ENCODE peak calls at places on chromosomes 3 and 15, in seven cellular contexts. One of them, this sample, is unnamed.
A peak's percentile ranks its signal among the peaks of the same experiment; 100 is the strongest.

GRCh38 chr15:90862964-90863721 is 5.2 kb upstream of the FURIN start:
- DNase-seq in astrocyte of the spinal cord: no peak
- DNase-seq in SJCRH30: no peak
- DNase-seq in CD8-positive, alpha-beta memory T cell: no peak
- DNase-seq in fibroblast of mammary gland: no peak
- DNase-seq in GM23338: no peak
- DNase-seq in fibroblast of lung: no peak
- DNase-seq in this sample: no peak

GRCh38 chr3:142975316-142975995 is 12.0 kb upstream of the PAQR9 start:
- DNase-seq in astrocyte of the spinal cord: no peak
- DNase-seq in SJCRH30: no peak
- DNase-seq in CD8-positive, alpha-beta memory T cell: no peak
- DNase-seq in fibroblast of mammary gland: no peak
- DNase-seq in GM23338: peak; percentile 64
- DNase-seq in fibroblast of lung: no peak
- DNase-seq in this sample: no peak

GRCh38 chr3:195095704-195096036 is 175.3 kb downstream of the XXYLT1 start:
- DNase-seq in astrocyte of the spinal cord: peak; percentile 32
- DNase-seq in SJCRH30: no peak
- DNase-seq in CD8-positive, alpha-beta memory T cell: peak; percentile 11
- DNase-seq in fibroblast of mammary gland: peak; percentile 41
- DNase-seq in GM23338: no peak
- DNase-seq in fibroblast of lung: peak; percentile 38
- DNase-seq in this sample: no peak

GRCh38 chr15:48244923-48245322 is 38.8 kb downstream of the SLC12A1 start:
- DNase-seq in astrocyte of the spinal cord: no peak
- DNase-seq in SJCRH30: no peak
- DNase-seq in CD8-positive, alpha-beta memory T cell: no peak
- DNase-seq in fibroblast of mammary gland: peak; percentile 72
- DNase-seq in GM23338: no peak
- DNase-seq in fibroblast of lung: peak; percentile 6
- DNase-seq in this sample: no peak

GRCh38 chr3:155282416-155283091 is 10.9 kb downstream of the STRIT1 start:
- DNase-seq in astrocyte of the spinal cord: peak; percentile 80
- DNase-seq in SJCRH30: no peak
- DNase-seq in CD8-positive, alpha-beta memory T cell: no peak
- DNase-seq in fibroblast of mammary gland: peak; percentile 74
- DNase-seq in GM23338: no peak
- DNase-seq in fibroblast of lung: peak; percentile 63
- DNase-seq in this sample: no peak

GRCh38 chr15:78850926-78851600 is 21.6 kb upstream of the MORF4L1 start:
- DNase-seq in astrocyte of the spinal cord: no peak
- DNase-seq in SJCRH30: no peak
- DNase-seq in CD8-positive, alpha-beta memory T cell: no peak
- DNase-seq in fibroblast of mammary gland: no peak
- DNase-seq in GM23338: peak; percentile 50
- DNase-seq in fibroblast of lung: no peak
- DNase-seq in this sample: no peak

GRCh38 chr3:139939681-139940190 is 4.8 kb downstream of the CLSTN2 start:
- DNase-seq in astrocyte of the spinal cord: no peak
- DNase-seq in SJCRH30: no peak
- DNase-seq in CD8-positive, alpha-beta memory T cell: no peak
- DNase-seq in fibroblast of mammary gland: no peak
- DNase-seq in GM23338: no peak
- DNase-seq in fibroblast of lung: no peak
- DNase-seq in this sample: no peak

GRCh38 chr15:58690703-58691102 is 58.8 kb downstream of the ADAM10 start:
- DNase-seq in astrocyte of the spinal cord: no peak
- DNase-seq in SJCRH30: no peak
- DNase-seq in CD8-positive, alpha-beta memory T cell: no peak
- DNase-seq in fibroblast of mammary gland: no peak
- DNase-seq in GM23338: no peak
- DNase-seq in fibroblast of lung: no peak
- DNase-seq in this sample: no peak

GRCh38 chr3:5304789-5305680 is 117.5 kb downstream of the EDEM1 start:
- DNase-seq in astrocyte of the spinal cord: peak; percentile 57
- DNase-seq in SJCRH30: peak; percentile 23
- DNase-seq in CD8-positive, alpha-beta memory T cell: no peak
- DNase-seq in fibroblast of mammary gland: peak; percentile 56
- DNase-seq in GM23338: peak; percentile 36
- DNase-seq in fibroblast of lung: peak; percentile 33
- DNase-seq in this sample: peak; percentile 46

GRCh38 chr3:115790759-115791158 is 167.4 kb downstream of the GAP43 start:
- DNase-seq in astrocyte of the spinal cord: peak; percentile 98
- DNase-seq in SJCRH30: peak; percentile 53
- DNase-seq in CD8-positive, alpha-beta memory T cell: peak; percentile 76
- DNase-seq in fibroblast of mammary gland: peak; percentile 99
- DNase-seq in GM23338: no peak
- DNase-seq in fibroblast of lung: peak; percentile 100
- DNase-seq in this sample: no peak

GRCh38 chr3:128424508-128425069 is 42.1 kb downstream of the DNAJB8 start:
- DNase-seq in astrocyte of the spinal cord: peak; percentile 84
- DNase-seq in SJCRH30: no peak
- DNase-seq in CD8-positive, alpha-beta memory T cell: no peak
- DNase-seq in fibroblast of mammary gland: peak; percentile 74
- DNase-seq in GM23338: no peak
- DNase-seq in fibroblast of lung: peak; percentile 57
- DNase-seq in this sample: no peak

GRCh38 chr15:100766225-100767001 is 113.2 kb upstream of the ALDH1A3 start:
- DNase-seq in astrocyte of the spinal cord: no peak
- DNase-seq in SJCRH30: peak; percentile 94
- DNase-seq in CD8-positive, alpha-beta memory T cell: no peak
- DNase-seq in fibroblast of mammary gland: peak; percentile 37
- DNase-seq in GM23338: no peak
- DNase-seq in fibroblast of lung: no peak
- DNase-seq in this sample: no peak

GRCh38 chr15:76339302-76340197 is 3.0 kb downstream of the ISL2 start:
- DNase-seq in astrocyte of the spinal cord: peak; percentile 42
- DNase-seq in SJCRH30: no peak
- DNase-seq in CD8-positive, alpha-beta memory T cell: no peak
- DNase-seq in fibroblast of mammary gland: no peak
- DNase-seq in GM23338: peak; percentile 60
- DNase-seq in fibroblast of lung: no peak
- DNase-seq in this sample: no peak

GRCh38 chr15:73751481-73751880 is 1.7 kb downstream of the INSYN1 start:
- DNase-seq in astrocyte of the spinal cord: no peak
- DNase-seq in SJCRH30: no peak
- DNase-seq in CD8-positive, alpha-beta memory T cell: no peak
- DNase-seq in fibroblast of mammary gland: no peak
- DNase-seq in GM23338: peak; percentile 57
- DNase-seq in fibroblast of lung: no peak
- DNase-seq in this sample: no peak

GRCh38 chr15:89912145-89912673 is 543 bp downstream of the ARPIN start:
- DNase-seq in astrocyte of the spinal cord: peak; percentile 8
- DNase-seq in SJCRH30: peak; percentile 19
- DNase-seq in CD8-positive, alpha-beta memory T cell: no peak
- DNase-seq in fibroblast of mammary gland: peak; percentile 12
- DNase-seq in GM23338: peak; percentile 46
- DNase-seq in fibroblast of lung: peak; percentile 20
- DNase-seq in this sample: no peak

GRCh38 chr3:32818431-32819085 is 761 bp downstream of the TRIM71 start:
- DNase-seq in astrocyte of the spinal cord: no peak
- DNase-seq in SJCRH30: no peak
- DNase-seq in CD8-positive, alpha-beta memory T cell: no peak
- DNase-seq in fibroblast of mammary gland: no peak
- DNase-seq in GM23338: no peak
- DNase-seq in fibroblast of lung: no peak
- DNase-seq in this sample: no peak

GRCh38 chr3:32817561-32818430 is at the start of gene TRIM71:
- DNase-seq in astrocyte of the spinal cord: peak; percentile 22
- DNase-seq in SJCRH30: no peak
- DNase-seq in CD8-positive, alpha-beta memory T cell: no peak
- DNase-seq in fibroblast of mammary gland: peak; percentile 8
- DNase-seq in GM23338: no peak
- DNase-seq in fibroblast of lung: no peak
- DNase-seq in this sample: no peak

GRCh38 chr3:32815812-32816438 is 1.9 kb upstream of the TRIM71 start:
- DNase-seq in astrocyte of the spinal cord: no peak
- DNase-seq in SJCRH30: no peak
- DNase-seq in CD8-positive, alpha-beta memory T cell: no peak
- DNase-seq in fibroblast of mammary gland: no peak
- DNase-seq in GM23338: no peak
- DNase-seq in fibroblast of lung: no peak
- DNase-seq in this sample: no peak

GRCh38 chr3:32816439-32817194 is 1.2 kb upstream of the TRIM71 start:
- DNase-seq in astrocyte of the spinal cord: peak; percentile 21
- DNase-seq in SJCRH30: no peak
- DNase-seq in CD8-positive, alpha-beta memory T cell: no peak
- DNase-seq in fibroblast of mammary gland: peak; percentile 9
- DNase-seq in GM23338: peak; percentile 97
- DNase-seq in fibroblast of lung: peak; percentile 26
- DNase-seq in this sample: peak; percentile 85

GRCh38 chr3:32817195-32817560 is 619 bp upstream of the TRIM71 start:
- DNase-seq in astrocyte of the spinal cord: no peak
- DNase-seq in SJCRH30: no peak
- DNase-seq in CD8-positive, alpha-beta memory T cell: no peak
- DNase-seq in fibroblast of mammary gland: no peak
- DNase-seq in GM23338: no peak
- DNase-seq in fibroblast of lung: no peak
- DNase-seq in this sample: no peak
- H3K4me3 ChIP-seq in astrocyte of the spinal cord: no peak overlapping the region
- H3K4me3 ChIP-seq in SJCRH30: no peak overlapping the region
- H3K4me3 ChIP-seq in CD8-positive, alpha-beta memory T cell: no peak overlapping the region
- H3K4me3 ChIP-seq in fibroblast of mammary gland: no peak overlapping the region
- H3K4me3 ChIP-seq in GM23338: peak overlapping the region; percentile 100
- H3K4me3 ChIP-seq in fibroblast of lung: no peak overlapping the region
- H3K4me3 ChIP-seq in this sample: peak overlapping the region; percentile 91

DNA sequence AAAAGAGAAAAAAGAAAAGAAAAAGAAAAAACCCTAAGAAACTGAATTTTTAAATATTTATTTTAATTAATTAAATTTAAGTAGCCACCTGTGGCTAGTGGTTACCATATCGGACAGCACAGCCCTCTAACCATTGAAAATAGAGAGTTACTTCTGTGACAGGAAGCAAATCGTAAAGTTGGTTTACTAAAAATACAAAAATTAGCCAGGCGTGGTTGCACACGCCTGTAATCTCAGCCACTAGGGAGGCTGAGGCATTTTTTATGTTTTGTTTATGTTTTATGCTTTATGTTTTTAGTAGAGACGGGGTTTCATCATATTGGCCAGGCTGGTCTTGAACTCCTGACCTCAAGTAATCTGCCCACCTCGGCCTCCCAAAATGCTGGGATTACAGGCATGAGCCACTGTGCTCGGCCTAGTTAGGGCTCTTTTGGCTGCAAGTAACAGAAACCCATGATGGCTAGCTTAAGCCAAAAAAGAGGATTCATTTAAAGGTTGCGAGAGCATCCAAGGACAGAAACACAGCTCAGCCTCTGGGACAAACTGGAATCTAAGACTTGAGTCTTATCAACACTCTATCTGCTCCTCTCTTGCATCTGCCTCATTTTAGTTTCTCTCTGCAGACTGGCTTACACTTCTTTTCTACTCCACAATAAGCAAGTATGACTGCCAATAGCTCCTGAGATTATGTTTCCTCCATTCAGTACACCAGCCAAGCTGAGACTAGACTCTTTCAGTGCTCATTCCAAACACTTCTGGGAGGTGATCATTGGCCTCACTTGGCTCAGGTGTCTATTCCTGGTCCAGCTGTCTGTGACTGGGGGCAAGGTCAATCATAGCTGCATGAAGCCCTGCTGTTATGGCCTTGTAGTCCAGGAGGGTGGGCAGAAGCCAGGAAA is 6.8 kb upstream of the SKIL start:
- DNase-seq in astrocyte of the spinal cord: no peak
- DNase-seq in SJCRH30: no peak
- DNase-seq in CD8-positive, alpha-beta memory T cell: no peak
- DNase-seq in fibroblast of mammary gland: no peak
- DNase-seq in GM23338: no peak
- DNase-seq in fibroblast of lung: no peak
- DNase-seq in this sample: no peak
- H3K4me3 ChIP-seq in astrocyte of the spinal cord: no peak overlapping the region
- H3K4me3 ChIP-seq in SJCRH30: no peak overlapping the region
- H3K4me3 ChIP-seq in CD8-positive, alpha-beta memory T cell: no peak overlapping the region
- H3K4me3 ChIP-seq in fibroblast of mammary gland: no peak overlapping the region
- H3K4me3 ChIP-seq in GM23338: no peak overlapping the region
- H3K4me3 ChIP-seq in fibroblast of lung: no peak overlapping the region
- H3K4me3 ChIP-seq in this sample: no peak overlapping the region

GRCh38 chr3:89270201-89270600 is 162.8 kb downstream of the EPHA3 start:
- DNase-seq in astrocyte of the spinal cord: no peak
- DNase-seq in SJCRH30: peak; percentile 30
- DNase-seq in CD8-positive, alpha-beta memory T cell: no peak
- DNase-seq in fibroblast of mammary gland: no peak
- DNase-seq in GM23338: no peak
- DNase-seq in fibroblast of lung: no peak
- DNase-seq in this sample: no peak
- H3K4me3 ChIP-seq in astrocyte of the spinal cord: no peak overlapping the region
- H3K4me3 ChIP-seq in SJCRH30: no peak overlapping the region
- H3K4me3 ChIP-seq in CD8-positive, alpha-beta memory T cell: no peak overlapping the region
- H3K4me3 ChIP-seq in fibroblast of mammary gland: no peak overlapping the region
- H3K4me3 ChIP-seq in GM23338: no peak overlapping the region
- H3K4me3 ChIP-seq in fibroblast of lung: no peak overlapping the region
- H3K4me3 ChIP-seq in this sample: no peak overlapping the region

GRCh38 chr3:72889310-72890165 is 1.7 kb downstream of the GXYLT2 start:
- DNase-seq in astrocyte of the spinal cord: peak; percentile 16
- DNase-seq in SJCRH30: no peak
- DNase-seq in CD8-positive, alpha-beta memory T cell: no peak
- DNase-seq in fibroblast of mammary gland: no peak
- DNase-seq in GM23338: no peak
- DNase-seq in fibroblast of lung: no peak
- DNase-seq in this sample: no peak
- H3K4me3 ChIP-seq in astrocyte of the spinal cord: peak overlapping the region; percentile 69
- H3K4me3 ChIP-seq in SJCRH30: peak overlapping the region; percentile 61
- H3K4me3 ChIP-seq in CD8-positive, alpha-beta memory T cell: no peak overlapping the region
- H3K4me3 ChIP-seq in fibroblast of mammary gland: peak overlapping the region; percentile 69
- H3K4me3 ChIP-seq in GM23338: peak overlapping the region; percentile 70
- H3K4me3 ChIP-seq in fibroblast of lung: peak overlapping the region; percentile 49
- H3K4me3 ChIP-seq in this sample: peak overlapping the region; percentile 13